ENCODE peak calls at places on chromosomes 2 and 18, in four cellular contexts. X is coronary artery, P is heart left ventricle, L is psoas muscle. Z is an unnamed sample.
A peak's percentile ranks its signal among the peaks of the same experiment; 100 is the strongest.

GRCh38 chr2:194842871-194843270 is 814.2 kb upstream of the SLC39A10 start:
- DNase-seq in P (no peak), L (no peak), X (no peak), Z (no peak)

GRCh38 chr18:35616664-35617423 is 35.3 kb downstream of the GALNT1 start:
- DNase-seq in X (no peak), P (peak; percentile 25), L (no peak), Z (peak; percentile 84)

GRCh38 chr2:39529836-39530235 is 92.8 kb upstream of the MAP4K3 start:
- DNase-seq in L (no peak), X (no peak), P (no peak), Z (no peak)

GRCh38 chr2:30332791-30333453 is 101.6 kb downstream of the LBH start:
- DNase-seq in X (no peak), P (no peak), L (no peak), Z (no peak)

GRCh38 chr2:99881901-99882591 is 260.3 kb downstream of the AFF3 start:
- DNase-seq in X (no peak), P (no peak), L (no peak), Z (peak; percentile 90)

GRCh38 chr18:62347091-62347506 is 22.0 kb downstream of the TNFRSF11A start:
- DNase-seq in P (no peak), X (no peak), L (no peak), Z (no peak)

GRCh38 chr2:20443276-20443920 is 3.5 kb upstream of the RHOB start:
- DNase-seq in P (peak; percentile 17), L (no peak), X (peak; percentile 75), Z (no peak)

GRCh38 chr2:128523490-128523889 is 204.8 kb upstream of the HS6ST1 start:
- DNase-seq in X (no peak), L (no peak), P (no peak), Z (no peak)

GRCh38 chr2:8607591-8607990 is 74.3 kb upstream of the ID2 start:
- DNase-seq in X (no peak), P (no peak), L (no peak), Z (peak; percentile 59)

GRCh38 chr2:178478102-178478441 is 328 bp downstream of the FKBP7 start:
- DNase-seq in X (no peak), P (no peak), L (no peak), Z (peak; percentile 4)

GRCh38 chr2:43090317-43090716 is 136.1 kb downstream of the ZFP36L2 start:
- DNase-seq in P (no peak), L (no peak), X (no peak), Z (no peak)

GRCh38 chr2:63819765-63820717 is 21.7 kb upstream of the UGP2 start:
- DNase-seq in X (no peak), L (peak; percentile 45), P (peak; percentile 52), Z (peak; percentile 71)

GRCh38 chr2:145007673-145008263 is 487.8 kb upstream of the ZEB2 start:
- DNase-seq in P (peak; percentile 27), X (no peak), L (no peak), Z (peak; percentile 53)

GRCh38 chr18:27605107-27605834 is 420.2 kb upstream of the CHST9 start:
- DNase-seq in X (no peak), L (no peak), P (peak; percentile 50), Z (peak; percentile 36)

DNA sequence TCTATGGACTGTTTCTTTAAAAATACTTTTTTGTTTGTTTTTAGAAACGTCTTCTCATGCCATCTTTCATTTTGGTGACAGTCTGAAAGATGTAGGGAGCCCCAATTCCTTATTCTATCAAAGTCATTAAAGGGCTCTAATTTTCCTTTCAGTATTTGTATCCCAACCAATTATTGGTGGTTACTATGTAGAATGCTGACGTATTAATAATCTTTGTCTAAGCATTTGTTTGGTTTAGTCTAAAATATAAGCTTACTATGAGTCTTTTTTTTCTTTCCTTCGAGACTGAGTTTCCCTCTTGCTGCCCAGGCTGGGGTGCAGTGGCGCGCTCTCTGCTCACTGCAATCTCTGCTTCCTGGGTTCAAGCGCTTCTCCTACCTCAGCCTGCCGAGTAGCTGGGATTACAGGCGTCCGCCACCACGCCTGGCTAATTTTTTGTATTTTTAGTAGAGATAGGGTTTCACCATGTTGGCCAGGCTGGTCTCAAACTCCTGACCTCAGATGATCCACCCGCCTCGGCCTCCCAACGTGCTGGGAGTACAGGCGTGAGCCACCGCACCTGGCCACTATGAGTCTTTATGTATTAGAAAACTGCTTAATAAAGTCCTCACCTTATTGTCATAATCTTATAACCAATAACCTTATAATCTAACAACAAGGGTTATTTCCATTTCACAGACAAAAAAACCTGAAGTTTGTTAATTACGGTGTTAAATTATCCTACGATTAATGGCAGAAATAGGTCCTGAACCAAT is 849 bp upstream of the VRK2 start:
- DNase-seq in L (no peak), P (no peak), X (no peak), Z (no peak)
- H3K4me3 ChIP-seq in L (peak overlapping the region; percentile 90), P (peak overlapping the region; percentile 72), X (peak overlapping the region; percentile 80), Z (peak overlapping the region; percentile 74)

DNA sequence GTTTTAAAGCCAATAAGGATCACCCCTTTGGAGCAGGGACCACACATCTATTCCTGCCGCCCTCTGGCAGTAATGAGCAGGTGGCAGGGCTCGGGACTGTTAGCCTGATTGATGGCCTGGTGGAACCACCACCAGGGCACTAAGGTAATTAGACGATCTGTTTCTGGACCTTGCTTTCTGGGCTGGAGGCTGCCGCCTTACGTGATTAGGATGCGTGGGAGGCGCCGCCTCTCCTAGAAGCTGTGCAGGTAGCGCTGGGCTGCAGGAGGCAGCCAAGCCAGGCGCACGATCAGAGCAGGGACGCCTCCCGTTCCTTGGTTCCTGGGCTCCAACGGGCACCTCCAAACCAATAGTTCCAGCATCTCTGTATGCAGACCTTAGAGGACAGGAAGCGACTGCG is 242.6 kb upstream of the RAB12 start:
- DNase-seq in P (no peak), L (no peak), X (no peak), Z (no peak)
- H3K4me3 ChIP-seq in P (peak overlapping the region; percentile 21), L (peak overlapping the region; percentile 58), X (peak overlapping the region; percentile 65), Z (no peak overlapping the region)

GRCh38 chr2:130755234-130756040 is at the start of gene AMER3:
- DNase-seq in L (no peak), P (no peak), X (no peak), Z (no peak)
- H3K4me3 ChIP-seq in L (peak within 1 kb of the TSS; percentile 44), P (no peak within 1 kb of the TSS), X (peak within 1 kb of the TSS; percentile 57), Z (peak within 1 kb of the TSS; percentile 9)

GRCh38 chr18:77248873-77249582 is 620 bp upstream of the GALR1 start:
- DNase-seq in P (no peak), L (no peak), X (no peak), Z (no peak)
- H3K4me3 ChIP-seq in P (peak overlapping the region; percentile 18), L (peak overlapping the region; percentile 60), X (peak overlapping the region; percentile 56), Z (peak overlapping the region; percentile 38)

GRCh38 chr18:58254873-58255511 is 211.0 kb downstream of the NEDD4L start:
- DNase-seq in P (peak; percentile 65), X (no peak), L (peak; percentile 56), Z (peak; percentile 45)
- H3K4me3 ChIP-seq in P (peak overlapping the region; percentile 27), X (no peak overlapping the region), L (peak overlapping the region; percentile 72), Z (peak overlapping the region; percentile 44)

GRCh38 chr18:58657081-58657480 is 14.2 kb upstream of the MALT1 start:
- DNase-seq in L (no peak), X (no peak), P (no peak), Z (no peak)

GRCh38 chr18:58659691-58660090 is 11.6 kb upstream of the MALT1 start:
- DNase-seq in X (no peak), L (no peak), P (no peak), Z (no peak)

GRCh38 chr18:58654896-58655614 is 16.2 kb upstream of the MALT1 start:
- DNase-seq in X (no peak), P (no peak), L (no peak), Z (no peak)

GRCh38 chr18:58660915-58661314 is 10.3 kb upstream of the MALT1 start:
- DNase-seq in X (no peak), L (no peak), P (no peak), Z (no peak)

GRCh38 chr18:58657494-58657893 is 13.8 kb upstream of the MALT1 start:
- DNase-seq in L (no peak), P (no peak), X (no peak), Z (no peak)
- H3K4me3 ChIP-seq in L (no peak overlapping the region), P (no peak overlapping the region), X (no peak overlapping the region), Z (no peak overlapping the region)

GRCh38 chr2:227846831-227847230 is 24.6 kb upstream of the DAW1 start:
- DNase-seq in L (no peak), X (no peak), P (no peak), Z (no peak)

GRCh38 chr2:227849906-227850305 is 21.5 kb upstream of the DAW1 start:
- DNase-seq in P (no peak), L (no peak), X (no peak), Z (peak; percentile 88)

GRCh38 chr2:227848586-227848985 is 22.8 kb upstream of the DAW1 start:
- DNase-seq in L (no peak), X (no peak), P (no peak), Z (no peak)

GRCh38 chr2:227853204-227853629 is 18.2 kb upstream of the DAW1 start:
- DNase-seq in X (no peak), P (no peak), L (no peak), Z (peak; percentile 98)

GRCh38 chr2:227848146-227848545 is 23.3 kb upstream of the DAW1 start:
- DNase-seq in P (no peak), L (no peak), X (no peak), Z (no peak)
- H3K4me3 ChIP-seq in P (no peak overlapping the region), L (no peak overlapping the region), X (no peak overlapping the region), Z (no peak overlapping the region)

DNA sequence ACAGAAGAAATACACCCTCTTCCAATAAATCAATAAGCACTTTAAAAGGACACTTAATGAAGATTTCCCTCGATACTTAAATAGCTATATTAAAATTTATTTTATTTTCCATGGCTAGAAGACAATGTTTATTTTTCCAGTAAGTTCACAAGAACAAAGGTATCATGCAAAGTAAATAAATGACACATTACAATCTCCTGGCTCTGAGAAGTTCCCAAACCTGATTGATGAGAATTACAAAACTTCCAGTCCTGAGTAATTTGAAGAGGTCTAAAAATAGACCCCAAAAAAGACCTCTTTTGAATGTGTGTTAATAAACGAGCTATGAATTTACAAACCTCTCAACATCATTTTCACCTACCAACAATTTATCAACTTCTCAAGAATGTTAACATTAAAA is 1.5 kb upstream of the PEX13 start:
- DNase-seq in P (no peak), X (no peak), L (no peak), Z (no peak)
- H3K4me3 ChIP-seq in P (no peak overlapping the region), X (peak overlapping the region; percentile 90), L (peak overlapping the region; percentile 94), Z (peak overlapping the region; percentile 98)

GRCh38 chr2:69790601-69790959 is 38.9 kb upstream of the GMCL1 start:
- DNase-seq in P (no peak), L (no peak), X (no peak), Z (no peak)
- H3K4me3 ChIP-seq in P (no peak overlapping the region), L (no peak overlapping the region), X (peak overlapping the region; percentile 21), Z (no peak overlapping the region)

GRCh38 chr18:22173928-22174301 is 4.5 kb downstream of the GATA6 start:
- DNase-seq in X (no peak), L (no peak), P (no peak), Z (no peak)
- H3K4me3 ChIP-seq in X (peak overlapping the region; percentile 90), L (peak overlapping the region; percentile 7), P (peak overlapping the region; percentile 53), Z (no peak overlapping the region)

Z was measured in skeletal muscle cell.